ENCODE peak calls at places on chromosomes 3 and 15, in six cellular contexts. One of them, this sample, is unnamed. For H3K36me3, the result is how much of the 10 kb centered on the place peaks cover.

GRCh38 chr3:149552700-149553099 is 78.2 kb downstream of the TM4SF4 start:
- DNase-seq in pancreas: no peak
- DNase-seq in hepatocyte: no peak
- DNase-seq in RWPE2: no peak
- DNase-seq in spleen: no peak
- DNase-seq in upper lobe of right lung: no peak
- DNase-seq in this sample: no peak

GRCh38 chr15:74621936-74622335 is 6.3 kb downstream of the CLK3 start:
- DNase-seq in pancreas: peak
- DNase-seq in hepatocyte: no peak
- DNase-seq in RWPE2: no peak
- DNase-seq in spleen: peak
- DNase-seq in upper lobe of right lung: peak
- DNase-seq in this sample: no peak

GRCh38 chr3:38582316-38582715 is 67.2 kb downstream of the SCN5A start:
- DNase-seq in pancreas: no peak
- DNase-seq in hepatocyte: no peak
- DNase-seq in RWPE2: peak
- DNase-seq in spleen: peak
- DNase-seq in upper lobe of right lung: peak
- DNase-seq in this sample: no peak

GRCh38 chr15:75431250-75431649 is 20.2 kb downstream of the SIN3A start:
- DNase-seq in pancreas: no peak
- DNase-seq in hepatocyte: no peak
- DNase-seq in RWPE2: no peak
- DNase-seq in spleen: no peak
- DNase-seq in upper lobe of right lung: no peak
- DNase-seq in this sample: peak

GRCh38 chr3:104367000-104367399 is 999.7 kb upstream of the ALCAM start:
- DNase-seq in pancreas: no peak
- DNase-seq in hepatocyte: no peak
- DNase-seq in RWPE2: no peak
- DNase-seq in spleen: no peak
- DNase-seq in upper lobe of right lung: no peak
- DNase-seq in this sample: no peak

GRCh38 chr3:184336484-184337230 is 743 bp upstream of the FAM131A start:
- DNase-seq in pancreas: no peak
- DNase-seq in hepatocyte: peak
- DNase-seq in RWPE2: no peak
- DNase-seq in spleen: no peak
- DNase-seq in upper lobe of right lung: no peak
- DNase-seq in this sample: no peak

GRCh38 chr15:29522373-29523276 is 253.0 kb upstream of the NSMCE3 start:
- DNase-seq in pancreas: no peak
- DNase-seq in hepatocyte: peak
- DNase-seq in RWPE2: no peak
- DNase-seq in spleen: no peak
- DNase-seq in upper lobe of right lung: no peak
- DNase-seq in this sample: no peak

GRCh38 chr3:40414270-40414669 is 27.3 kb downstream of the ENTPD3 start:
- DNase-seq in pancreas: no peak
- DNase-seq in hepatocyte: no peak
- DNase-seq in RWPE2: no peak
- DNase-seq in spleen: no peak
- DNase-seq in upper lobe of right lung: no peak
- DNase-seq in this sample: no peak

GRCh38 chr15:94306700-94307650 is 75.6 kb downstream of the MCTP2 start:
- DNase-seq in pancreas: no peak
- DNase-seq in hepatocyte: no peak
- DNase-seq in RWPE2: no peak
- DNase-seq in spleen: no peak
- DNase-seq in upper lobe of right lung: no peak
- DNase-seq in this sample: no peak

GRCh38 chr3:142801746-142802145 is 77.9 kb downstream of the TRPC1 start:
- DNase-seq in pancreas: no peak
- DNase-seq in hepatocyte: no peak
- DNase-seq in RWPE2: no peak
- DNase-seq in spleen: no peak
- DNase-seq in upper lobe of right lung: no peak
- DNase-seq in this sample: no peak

GRCh38 chr3:183766745-183767606 is 58.4 kb downstream of the MAP6D1 start:
- DNase-seq in pancreas: no peak
- DNase-seq in hepatocyte: peak
- DNase-seq in RWPE2: peak
- DNase-seq in spleen: peak
- DNase-seq in upper lobe of right lung: peak
- DNase-seq in this sample: peak

GRCh38 chr3:96814581-96815567 is at the start of gene EPHA6:
- DNase-seq in pancreas: peak
- DNase-seq in hepatocyte: peak
- DNase-seq in RWPE2: no peak
- DNase-seq in spleen: peak
- DNase-seq in upper lobe of right lung: no peak
- DNase-seq in this sample: no peak

GRCh38 chr3:141011511-141012262 is 39.5 kb upstream of the SPSB4 start:
- DNase-seq in pancreas: peak
- DNase-seq in hepatocyte: peak
- DNase-seq in RWPE2: no peak
- DNase-seq in spleen: peak
- DNase-seq in upper lobe of right lung: peak
- DNase-seq in this sample: peak

GRCh38 chr3:64627471-64628321 is 60.1 kb downstream of the ADAMTS9 start:
- DNase-seq in pancreas: no peak
- DNase-seq in hepatocyte: peak
- DNase-seq in RWPE2: no peak
- DNase-seq in spleen: no peak
- DNase-seq in upper lobe of right lung: no peak
- DNase-seq in this sample: no peak

GRCh38 chr3:64612082-64612860 is 75.5 kb downstream of the ADAMTS9 start:
- DNase-seq in pancreas: no peak
- DNase-seq in hepatocyte: peak
- DNase-seq in RWPE2: no peak
- DNase-seq in spleen: no peak
- DNase-seq in upper lobe of right lung: no peak
- DNase-seq in this sample: peak

GRCh38 chr3:38214560-38214959 is 49.2 kb downstream of the OXSR1 start:
- DNase-seq in pancreas: no peak
- DNase-seq in hepatocyte: no peak
- DNase-seq in RWPE2: no peak
- DNase-seq in spleen: no peak
- DNase-seq in upper lobe of right lung: no peak
- DNase-seq in this sample: no peak

GRCh38 chr3:185363662-185364203 is 797 bp downstream of the MAP3K13 start:
- DNase-seq in pancreas: no peak
- DNase-seq in hepatocyte: no peak
- DNase-seq in RWPE2: no peak
- DNase-seq in spleen: no peak
- DNase-seq in upper lobe of right lung: no peak
- DNase-seq in this sample: no peak

GRCh38 chr3:172869356-172869755 is 118.8 kb downstream of the ECT2 start:
- DNase-seq in pancreas: no peak
- DNase-seq in hepatocyte: peak
- DNase-seq in RWPE2: no peak
- DNase-seq in spleen: no peak
- DNase-seq in upper lobe of right lung: no peak
- DNase-seq in this sample: no peak

GRCh38 chr15:40040770-40041169 is 1.8 kb upstream of the SRP14 start:
- DNase-seq in pancreas: no peak
- DNase-seq in hepatocyte: no peak
- DNase-seq in RWPE2: no peak
- DNase-seq in spleen: no peak
- DNase-seq in upper lobe of right lung: no peak
- DNase-seq in this sample: no peak

GRCh38 chr15:68332266-68332665 is 54.7 kb downstream of the FEM1B start:
- DNase-seq in pancreas: no peak
- DNase-seq in hepatocyte: no peak
- DNase-seq in RWPE2: no peak
- DNase-seq in spleen: peak
- DNase-seq in upper lobe of right lung: peak
- DNase-seq in this sample: no peak

GRCh38 chr3:71172951-71173350 is 410.6 kb downstream of the FOXP1 start:
- DNase-seq in pancreas: no peak
- DNase-seq in hepatocyte: peak
- DNase-seq in RWPE2: no peak
- DNase-seq in spleen: no peak
- DNase-seq in upper lobe of right lung: no peak
- DNase-seq in this sample: peak

GRCh38 chr15:63672369-63672768 is 75.2 kb downstream of the FBXL22 start:
- DNase-seq in pancreas: no peak
- DNase-seq in hepatocyte: no peak
- DNase-seq in RWPE2: no peak
- DNase-seq in spleen: no peak
- DNase-seq in upper lobe of right lung: no peak
- DNase-seq in this sample: no peak
- H3K36me3 ChIP-seq in pancreas: under half
- H3K36me3 ChIP-seq in hepatocyte: under half
- H3K36me3 ChIP-seq in RWPE2: half or more
- H3K36me3 ChIP-seq in spleen: under half
- H3K36me3 ChIP-seq in upper lobe of right lung: half or more
- H3K36me3 ChIP-seq in this sample: under half

DNA sequence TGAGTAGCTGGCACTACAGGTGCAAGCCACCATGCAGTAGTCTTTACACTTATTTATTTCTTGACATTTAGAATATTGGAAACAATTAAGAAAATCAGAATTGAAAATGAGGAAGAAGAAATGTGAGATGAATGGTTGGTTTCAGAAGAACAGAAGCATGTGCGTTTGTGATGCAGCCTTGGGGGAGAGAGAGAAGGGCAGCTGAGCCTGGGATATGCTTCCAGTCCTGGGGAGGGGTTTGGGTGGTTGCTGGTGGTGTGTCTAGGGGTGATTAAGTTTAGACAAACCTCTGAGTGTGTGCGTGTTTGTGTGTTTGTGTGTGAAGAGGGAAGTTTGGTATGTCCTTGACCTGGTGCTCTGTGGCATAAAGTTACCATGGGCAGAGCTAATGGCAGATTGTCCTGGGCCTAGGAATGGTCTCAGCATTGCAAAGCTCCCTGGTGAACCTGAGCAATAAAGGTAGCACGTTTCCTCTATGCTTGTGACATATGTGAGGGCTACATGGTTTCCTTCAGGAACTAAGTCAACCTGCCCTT is 35.6 kb downstream of the CTSH start:
- DNase-seq in pancreas: no peak
- DNase-seq in hepatocyte: no peak
- DNase-seq in RWPE2: no peak
- DNase-seq in spleen: no peak
- DNase-seq in upper lobe of right lung: no peak
- DNase-seq in this sample: no peak
- TF ChIP-seq CTCF in pancreas: no peak
- TF ChIP-seq CTCF in hepatocyte: no peak
- TF ChIP-seq CTCF in RWPE2: no peak
- TF ChIP-seq CTCF in spleen: no peak
- TF ChIP-seq CTCF in upper lobe of right lung: no peak
- TF ChIP-seq CTCF in this sample: no peak

DNA sequence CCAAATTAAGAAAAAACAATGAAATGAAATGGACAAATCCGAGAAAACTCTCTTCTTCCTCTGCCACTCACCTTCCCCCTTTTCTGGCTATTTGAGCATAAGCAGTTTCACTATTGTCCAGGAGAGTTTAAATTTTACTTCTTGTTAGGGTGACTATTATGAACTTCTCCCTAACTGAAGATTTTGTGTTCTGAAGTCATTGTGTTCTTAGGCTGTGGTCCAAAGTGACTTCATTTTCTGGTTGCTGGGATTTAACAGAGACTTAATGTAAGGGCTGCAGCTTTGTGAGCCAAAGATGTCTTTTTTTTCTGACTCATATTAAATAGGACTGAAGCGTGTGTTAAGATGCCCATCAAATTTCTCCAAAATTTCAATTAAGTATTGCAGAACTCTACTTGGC is 46.5 kb upstream of the FSTL1 start:
- DNase-seq in pancreas: no peak
- DNase-seq in hepatocyte: no peak
- DNase-seq in RWPE2: no peak
- DNase-seq in spleen: no peak
- DNase-seq in upper lobe of right lung: no peak
- DNase-seq in this sample: peak
- H3K27ac ChIP-seq in pancreas: no peak
- H3K27ac ChIP-seq in hepatocyte: no peak
- H3K27ac ChIP-seq in RWPE2: peak
- H3K27ac ChIP-seq in spleen: no peak
- H3K27ac ChIP-seq in upper lobe of right lung: no peak
- H3K27ac ChIP-seq in this sample: peak

DNA sequence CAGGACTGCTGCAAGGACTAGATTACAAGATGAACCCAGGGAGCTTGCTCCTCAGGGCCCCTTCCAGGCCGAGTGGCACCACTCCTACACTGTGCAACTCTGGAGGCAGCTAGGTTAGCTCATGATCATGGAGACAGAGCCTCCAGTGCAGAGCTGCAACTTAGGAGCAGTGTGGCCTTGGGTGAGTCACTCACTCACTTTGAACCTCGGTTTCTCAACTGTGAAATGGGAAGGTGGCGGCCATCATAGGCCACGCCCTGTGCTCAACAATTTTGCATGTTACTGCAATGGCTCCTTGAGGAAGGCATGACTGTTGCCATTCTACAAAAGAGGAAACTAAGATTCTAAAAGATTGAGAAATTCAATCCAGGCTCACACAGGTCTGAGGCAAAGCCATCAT is 11.2 kb upstream of the CXCR6 start:
- DNase-seq in pancreas: no peak
- DNase-seq in hepatocyte: no peak
- DNase-seq in RWPE2: no peak
- DNase-seq in spleen: no peak
- DNase-seq in upper lobe of right lung: peak
- DNase-seq in this sample: no peak
- H3K36me3 ChIP-seq in pancreas: under half
- H3K36me3 ChIP-seq in hepatocyte: under half
- H3K36me3 ChIP-seq in RWPE2: under half
- H3K36me3 ChIP-seq in spleen: half or more
- H3K36me3 ChIP-seq in upper lobe of right lung: half or more
- H3K36me3 ChIP-seq in this sample: under half

GRCh38 chr15:28273468-28273867 is 48.5 kb downstream of the HERC2 start:
- DNase-seq in pancreas: no peak
- DNase-seq in hepatocyte: peak
- DNase-seq in RWPE2: no peak
- DNase-seq in spleen: no peak
- DNase-seq in upper lobe of right lung: no peak
- DNase-seq in this sample: peak
- TF ChIP-seq CTCF in pancreas: no peak
- TF ChIP-seq CTCF in hepatocyte: no peak
- TF ChIP-seq CTCF in RWPE2: no peak
- TF ChIP-seq CTCF in spleen: no peak
- TF ChIP-seq CTCF in upper lobe of right lung: peak
- TF ChIP-seq CTCF in this sample: peak

This sample was measured in brain microvascular endothelial cell.